ENCODE peak calls at places on chromosomes 4 and X, in six cellular contexts. L is RPMI7951; K is naive thymus-derived CD8-positive, alpha-beta T cell; C is nucleus accumbens; Q is HTR-8/SVneo; N is H7. J is an unnamed sample.
A peak's percentile ranks its signal among the peaks of the same experiment; 100 is the strongest.

GRCh38 chr4:67531349-67531748 is 14.0 kb downstream of the CENPC start:
- DNase-seq in C (no peak), N (no peak), L (no peak), Q (no peak), K (no peak), J (no peak)

GRCh38 chr4:76213415-76214268 is at the start of gene SCARB2:
- DNase-seq in C (peak; percentile 84), L (peak; percentile 86), N (peak; percentile 93), K (peak; percentile 63), Q (peak; percentile 41), J (peak; percentile 60)

GRCh38 chr4:112296949-112297483 is at the start of gene ALPK1:
- DNase-seq in N (no peak), K (no peak), Q (peak; percentile 83), L (peak; percentile 86), C (no peak), J (peak; percentile 95)

GRCh38 chr4:169660929-169661328 is 40.6 kb downstream of the CLCN3 start:
- DNase-seq in L (no peak), Q (no peak), N (no peak), C (no peak), K (no peak), J (no peak)

GRCh38 chr4:80259012-80259411 is 7.5 kb upstream of the FGF5 start:
- DNase-seq in K (no peak), N (no peak), L (no peak), C (no peak), Q (no peak), J (no peak)

GRCh38 chr4:140257461-140258305 is 103.7 kb upstream of the MAML3 start:
- DNase-seq in Q (no peak), K (no peak), N (no peak), C (no peak), L (no peak), J (peak; percentile 42)

GRCh38 chr4:187183826-187184225 is 460.2 kb upstream of the FAT1 start:
- DNase-seq in K (no peak), C (no peak), Q (no peak), N (no peak), L (peak; percentile 43), J (no peak)

GRCh38 chr4:6180841-6181631 is 19.3 kb downstream of the JAKMIP1 start:
- DNase-seq in Q (no peak), L (no peak), N (no peak), C (no peak), K (no peak), J (no peak)

GRCh38 chr4:119068529-119068962 is 67.1 kb upstream of the MYOZ2 start:
- DNase-seq in Q (peak; percentile 19), L (no peak), K (no peak), N (no peak), C (no peak), J (peak; percentile 88)

GRCh38 chr4:6957994-6958393 is 48.4 kb downstream of the TBC1D14 start:
- DNase-seq in K (no peak), Q (no peak), N (no peak), L (no peak), C (no peak), J (no peak)

GRCh38 chrX:151268836-151269235 is 92.5 kb downstream of the GPR50 start:
- DNase-seq in L (no peak), K (no peak), C (no peak), N (no peak), Q (no peak), J (no peak)

GRCh38 chr4:63085091-63085490 is 1324.2 kb downstream of the TECRL start:
- DNase-seq in Q (peak; percentile 0), L (no peak), K (no peak), N (no peak), C (no peak), J (peak; percentile 11)

GRCh38 chr4:6019316-6020263 is 1.4 kb upstream of the C4orf50 start:
- DNase-seq in K (no peak), L (peak; percentile 30), Q (peak; percentile 65), N (peak; percentile 90), C (no peak), J (peak; percentile 8)

GRCh38 chrX:68504237-68504636 is 5.4 kb downstream of the YIPF6 start:
- DNase-seq in N (no peak), Q (no peak), K (no peak), L (peak; percentile 39), C (no peak), J (peak; percentile 83)

GRCh38 chrX:45264865-45265264 is 64.2 kb upstream of the DIPK2B start:
- DNase-seq in Q (no peak), L (no peak), K (no peak), N (no peak), C (no peak), J (no peak)

GRCh38 chr4:145130788-145131398 is 32.8 kb downstream of the ABCE1 start:
- DNase-seq in C (no peak), Q (no peak), L (peak; percentile 3), N (no peak), K (no peak), J (peak; percentile 44)

GRCh38 chr4:136748777-136749176 is 783.5 kb downstream of the PCDH18 start:
- DNase-seq in L (no peak), C (no peak), N (no peak), Q (no peak), K (no peak), J (no peak)

GRCh38 chr4:77104405-77105292 is 28.9 kb upstream of the CCNI start:
- DNase-seq in L (peak; percentile 33), Q (no peak), K (no peak), C (peak; percentile 9), N (no peak), J (peak; percentile 77)

GRCh38 chr4:23369331-23369730 is 520.5 kb downstream of the PPARGC1A start:
- DNase-seq in Q (no peak), L (no peak), C (no peak), K (no peak), N (no peak), J (no peak)

GRCh38 chr4:37717575-37717974 is 31.4 kb upstream of the RELL1 start:
- DNase-seq in K (no peak), Q (no peak), N (no peak), C (no peak), L (peak; percentile 78), J (peak; percentile 85)

GRCh38 chr4:45621926-45622325 is 501.9 kb downstream of the GABRG1 start:
- DNase-seq in L (no peak), N (no peak), K (no peak), C (no peak), Q (peak; percentile 36), J (peak; percentile 55)

GRCh38 chr4:105189855-105190650 is 43.4 kb downstream of the TET2 start:
- DNase-seq in N (no peak), L (no peak), Q (no peak), C (no peak), K (no peak), J (no peak)

GRCh38 chr4:127446309-127446708 is 186.4 kb upstream of the INTU start:
- DNase-seq in K (no peak), Q (no peak), N (no peak), L (no peak), C (no peak), J (no peak)

GRCh38 chr4:2800691-2801596 is 8.1 kb downstream of the SH3BP2 start:
- DNase-seq in K (no peak), Q (no peak), N (peak; percentile 95), L (peak; percentile 83), C (peak; percentile 74), J (no peak)

GRCh38 chrX:134654398-134655012 is 3.8 kb downstream of the PLAC1 start:
- DNase-seq in N (no peak), Q (no peak), C (no peak), L (no peak), K (no peak), J (no peak)

GRCh38 chr4:177010421-177010820 is 217.7 kb upstream of the VEGFC start:
- DNase-seq in K (no peak), L (peak; percentile 48), N (no peak), Q (no peak), C (no peak), J (peak; percentile 38)

GRCh38 chr4:20883231-20883630 is 183.0 kb downstream of the PACRGL start:
- DNase-seq in K (no peak), C (no peak), N (no peak), Q (no peak), L (no peak), J (no peak)

GRCh38 chr4:144894525-144894924 is 203.5 kb downstream of the ANAPC10 start:
- DNase-seq in L (peak; percentile 29), N (no peak), Q (no peak), K (no peak), C (no peak), J (peak; percentile 70)

GRCh38 chr4:46270986-46271596 is 118.8 kb downstream of the GABRA2 start:
- DNase-seq in C (no peak), N (no peak), K (no peak), Q (peak; percentile 2), L (no peak), J (peak; percentile 8)

GRCh38 chr4:138555584-138555983 is 313.4 kb upstream of the SLC7A11 start:
- DNase-seq in Q (no peak), L (no peak), N (peak; percentile 37), C (no peak), K (no peak), J (peak; percentile 26)

GRCh38 chrX:40169193-40170086 is 71.7 kb upstream of the BCOR start:
- DNase-seq in N (peak; percentile 92), K (peak; percentile 54), L (peak; percentile 84), Q (no peak), C (no peak), J (peak; percentile 61)

GRCh38 chr4:15149842-15150592 is 147.7 kb downstream of the CPEB2 start:
- DNase-seq in N (peak; percentile 51), L (peak; percentile 87), C (peak; percentile 85), K (no peak), Q (peak; percentile 73), J (peak; percentile 47)

GRCh38 chr4:150867148-150867547 is 147.9 kb downstream of the LRBA start:
- DNase-seq in C (no peak), Q (peak; percentile 67), L (peak; percentile 65), K (no peak), N (peak; percentile 18), J (peak; percentile 83)

GRCh38 chr4:91936301-91936700 is 367.5 kb upstream of the GRID2 start:
- DNase-seq in N (no peak), L (peak; percentile 5), C (no peak), Q (no peak), K (no peak), J (peak; percentile 2)